ENCODE peak calls at places on chromosomes 11 and 22, in seven cellular contexts. L is A549, G is stomach, C is ovary, V is HepG2, A is SK-N-SH, X is sigmoid colon. K is an unnamed sample. For H3K4me1, the result is how much of the 10 kb centered on the place peaks cover.

GRCh38 chr22:18085188-18085587 is 7.4 kb downstream of the PEX26 start:
- DNase-seq in C (no peak), X (no peak), V (no peak), L (no peak), G (peak), A (no peak), K (no peak)

GRCh38 chr11:77136074-77136473 is 8.0 kb downstream of the MYO7A start:
- DNase-seq in C (no peak), X (no peak), G (no peak), V (no peak), A (no peak), L (no peak), K (no peak)

GRCh38 chr11:107359701-107360100 is 97.9 kb downstream of the CWF19L2 start:
- DNase-seq in L (no peak), V (no peak), G (no peak), X (no peak), A (no peak), C (no peak), K (no peak)

GRCh38 chr11:8019671-8020597 is 32.8 kb downstream of the EIF3F start:
- DNase-seq in G (no peak), V (no peak), L (peak), A (peak), C (peak), X (no peak), K (no peak)

GRCh38 chr11:124339671-124340447 is 19.9 kb upstream of the OR8D2 start:
- DNase-seq in C (no peak), G (no peak), V (peak), L (no peak), X (no peak), A (no peak), K (no peak)

GRCh38 chr11:6695377-6695776 is 12.2 kb upstream of the MRPL17 start:
- DNase-seq in V (no peak), L (no peak), G (no peak), X (no peak), C (no peak), A (no peak), K (no peak)

GRCh38 chr22:44884968-44885805 is 124.6 kb downstream of the PHF21B start:
- DNase-seq in G (no peak), X (peak), A (no peak), C (no peak), L (no peak), V (peak), K (no peak)

GRCh38 chr22:37167176-37167980 is 17.7 kb upstream of the IL2RB start:
- DNase-seq in X (peak), C (no peak), G (no peak), V (no peak), L (no peak), A (no peak), K (no peak)

GRCh38 chr11:63530021-63530420 is 6.6 kb upstream of the PLAAT4 start:
- DNase-seq in C (no peak), A (no peak), L (no peak), X (no peak), V (no peak), G (no peak), K (no peak)

GRCh38 chr11:44133335-44133946 is 38.0 kb downstream of the EXT2 start:
- DNase-seq in L (peak), G (no peak), X (no peak), C (no peak), V (peak), A (peak), K (no peak)

GRCh38 chr22:40855960-40856512 is 403 bp downstream of the ST13 start:
- DNase-seq in L (no peak), C (no peak), A (peak), X (peak), G (peak), V (no peak), K (peak)

GRCh38 chr11:32053151-32053550 is 37.7 kb upstream of the RCN1 start:
- DNase-seq in A (no peak), G (no peak), L (no peak), C (no peak), X (no peak), V (no peak), K (no peak)

GRCh38 chr22:26550498-26551033 is 38.3 kb upstream of the TFIP11 start:
- DNase-seq in L (no peak), X (no peak), V (peak), C (no peak), A (no peak), G (no peak), K (no peak)

GRCh38 chr11:128520206-128520885 is 67.0 kb downstream of the ETS1 start:
- DNase-seq in A (no peak), C (no peak), V (no peak), X (no peak), G (no peak), L (no peak), K (no peak)

GRCh38 chr11:65853249-65853979 is 4.6 kb downstream of the CFL1 start:
- DNase-seq in A (peak), V (no peak), L (no peak), X (peak), C (no peak), G (no peak), K (no peak)

GRCh38 chr22:18987765-18988164 is 51.7 kb upstream of the PRODH start:
- DNase-seq in C (no peak), V (peak), X (no peak), G (no peak), L (peak), A (peak), K (no peak)

GRCh38 chr11:44319552-44320288 is 9.8 kb upstream of the ALX4 start:
- DNase-seq in A (no peak), V (no peak), X (no peak), G (no peak), L (no peak), C (no peak), K (no peak)

GRCh38 chr11:109946322-109946846 is 146.8 kb upstream of the ZC3H12C start:
- DNase-seq in A (peak), G (peak), L (peak), C (peak), V (peak), X (peak), K (peak)

GRCh38 chr22:47154621-47155081 is 392.2 kb downstream of the TBC1D22A start:
- DNase-seq in V (no peak), G (peak), L (no peak), X (peak), C (peak), A (peak), K (peak)

GRCh38 chr22:40076702-40077645 is 82.2 kb downstream of the FAM83F start:
- DNase-seq in X (no peak), C (no peak), V (no peak), G (no peak), A (no peak), L (no peak), K (no peak)

GRCh38 chr22:23094695-23095466 is 24.6 kb downstream of the GNAZ start:
- DNase-seq in X (no peak), A (peak), G (no peak), L (no peak), V (no peak), C (no peak), K (no peak)

GRCh38 chr22:31588970-31589675 is 72.9 kb downstream of the PISD start:
- DNase-seq in A (no peak), X (no peak), L (no peak), C (no peak), G (no peak), V (peak), K (no peak)

GRCh38 chr11:5626191-5626590 is 1.4 kb downstream of the TRIM34 start:
- DNase-seq in A (no peak), L (no peak), C (no peak), G (no peak), V (no peak), X (no peak), K (no peak)

GRCh38 chr11:11577246-11577855 is 44.5 kb downstream of the GALNT18 start:
- DNase-seq in X (no peak), C (no peak), A (no peak), G (no peak), V (no peak), L (no peak), K (no peak)

GRCh38 chr11:8333431-8334401 is 70.0 kb upstream of the LMO1 start:
- DNase-seq in V (no peak), C (no peak), A (no peak), L (peak), G (no peak), X (no peak), K (no peak)

GRCh38 chr11:111388431-111388830 is 9.4 kb upstream of the POU2AF1 start:
- DNase-seq in X (no peak), L (no peak), G (no peak), A (no peak), C (no peak), V (no peak), K (no peak)

GRCh38 chr11:69008774-69009440 is 4.1 kb downstream of the MRGPRF start:
- DNase-seq in A (peak), L (peak), X (peak), G (peak), C (peak), V (peak), K (peak)

GRCh38 chr22:27348634-27349033 is 452.9 kb downstream of the MN1 start:
- DNase-seq in V (no peak), C (no peak), A (no peak), L (no peak), X (no peak), G (no peak), K (no peak)

GRCh38 chr22:20079745-20080444 is at the start of gene DGCR8:
- DNase-seq in C (peak), A (peak), L (peak), X (peak), G (peak), V (peak), K (peak)

DNA sequence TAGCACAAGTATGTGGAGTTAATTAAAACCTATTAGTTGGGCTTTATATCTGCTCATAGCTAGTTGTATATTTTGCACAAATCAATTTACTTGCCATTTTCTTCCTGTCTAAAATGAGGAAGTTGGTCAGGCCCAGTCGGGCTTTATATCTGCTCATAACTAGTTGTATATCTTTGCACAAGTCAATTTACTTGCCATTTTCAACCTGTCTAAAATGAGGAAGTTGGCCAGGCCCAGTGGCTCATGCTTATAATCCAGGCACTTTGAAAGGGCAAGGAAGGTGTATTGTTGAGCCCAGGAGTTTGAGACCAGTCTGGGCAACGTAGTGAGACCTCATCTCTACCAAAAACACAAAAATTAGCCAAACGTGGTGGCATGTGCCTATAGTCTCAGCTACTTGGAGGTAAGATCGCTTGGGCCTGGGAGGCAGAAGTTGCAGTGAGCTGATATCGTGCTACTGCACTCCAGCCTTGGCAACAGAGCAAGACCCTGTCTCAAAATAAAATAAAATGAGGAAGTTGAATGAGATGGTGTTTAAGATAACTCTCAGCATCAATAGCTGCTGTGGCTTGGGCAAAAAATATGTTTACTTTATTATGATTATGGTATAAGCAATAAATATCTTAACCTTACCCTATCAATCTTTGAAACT is 1558.6 kb upstream of the RAG2 start:
- DNase-seq in G (no peak), L (no peak), V (no peak), A (no peak), X (no peak), C (no peak), K (no peak)
- H3K4me1 ChIP-seq in G (under half), L (under half), V (under half), A (under half), X (under half), C (under half), K (under half)

DNA sequence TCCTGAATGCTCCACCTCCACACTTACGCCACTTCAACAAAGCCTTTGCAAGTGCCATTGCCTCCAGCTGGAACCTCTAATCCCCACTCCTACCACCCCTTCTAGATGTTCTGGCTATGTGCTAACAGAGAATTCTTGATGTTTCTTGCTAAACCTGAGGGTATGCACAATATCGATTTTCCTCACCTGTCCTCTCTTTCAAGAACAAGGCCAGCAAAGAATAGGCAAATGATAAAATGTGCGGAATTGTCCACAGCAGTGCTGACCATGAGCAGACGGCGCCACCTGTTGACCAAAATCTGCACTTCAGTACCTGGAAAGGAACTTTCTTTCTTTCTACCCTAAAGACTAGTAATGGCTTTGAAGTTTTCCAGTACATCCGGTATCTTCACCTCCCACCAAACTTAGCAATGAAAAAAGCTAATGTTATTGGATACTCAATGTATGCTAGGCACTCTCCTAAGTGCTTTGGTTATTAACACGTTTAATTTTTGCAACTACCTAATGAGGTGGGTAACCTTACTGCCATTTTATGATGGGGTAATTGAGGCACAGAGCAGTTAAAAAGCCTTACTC is 3.4 kb downstream of the TIMM10 start:
- DNase-seq in C (peak), L (peak), G (peak), X (peak), A (peak), V (peak), K (peak)
- TF ChIP-seq EP300 in C (no peak), L (no peak), G (no peak), X (no peak), A (no peak), V (no peak), K (peak)

GRCh38 chr11:120622189-120622912 is 110.8 kb downstream of the GRIK4 start:
- DNase-seq in A (peak), L (no peak), V (no peak), X (no peak), G (no peak), C (no peak), K (no peak)
- TF ChIP-seq CTCF in A (no peak), L (no peak), V (peak), X (no peak), G (no peak), C (no peak), K (no peak)

DNA sequence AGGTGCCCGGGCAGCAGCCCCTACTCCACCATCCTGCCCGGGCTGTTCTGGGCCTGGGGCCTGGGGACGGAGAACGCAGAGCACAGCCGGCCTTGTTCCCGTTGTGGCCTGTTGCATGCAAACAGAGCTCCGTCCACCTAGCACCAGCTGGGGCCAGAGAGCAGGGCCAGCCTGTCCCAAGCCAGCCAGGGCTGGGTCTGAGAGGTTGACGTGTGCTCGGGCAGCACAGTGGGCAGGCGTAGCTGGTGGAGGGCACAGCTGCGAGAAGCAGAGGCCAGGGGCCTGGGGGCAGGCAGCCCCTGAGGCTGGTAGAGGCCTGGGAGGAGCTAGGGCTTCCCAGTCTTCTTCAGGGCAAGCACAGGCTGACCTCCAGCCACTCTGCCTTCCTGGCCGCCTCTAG is 1192.6 kb downstream of the BRD1 start:
- DNase-seq in V (no peak), A (no peak), L (no peak), G (no peak), X (no peak), C (no peak), K (no peak)
- H3K4me1 ChIP-seq in V (under half), A (under half), L (under half), G (under half), X (under half), C (under half), K (under half)

K was measured in tibial nerve.